ENCODE peak calls at places on chromosomes 12 and 14, in six cellular contexts. S is ascending aorta, A is progenitor cell of endocrine pancreas, O is WTC11, C is PC-3, E is AG04450. Q is an unnamed sample.

GRCh38 chr12:52149651-52150241 is 42.1 kb downstream of the KRT80 start:
- DNase-seq in O (no peak), E (no peak), S (no peak), C (no peak), A (no peak), Q (no peak)

GRCh38 chr12:32896438-32897275 is at the start of gene PKP2:
- DNase-seq in E (no peak), O (peak), S (no peak), A (peak), C (peak), Q (peak)

GRCh38 chr12:57086951-57087688 is 1.8 kb upstream of the NAB2 start:
- DNase-seq in O (peak), C (peak), A (peak), E (peak), S (peak), Q (peak)

GRCh38 chr12:131114942-131115584 is 161.4 kb downstream of the ADGRD1 start:
- DNase-seq in E (no peak), A (no peak), C (no peak), S (no peak), O (no peak), Q (no peak)

GRCh38 chr14:106277503-106277902 is 751.1 kb downstream of the TMEM121 start:
- DNase-seq in S (no peak), A (no peak), E (no peak), C (no peak), O (no peak), Q (no peak)

GRCh38 chr12:43029971-43030370 is 440.4 kb upstream of the PRICKLE1 start:
- DNase-seq in S (no peak), O (no peak), C (peak), E (no peak), A (no peak), Q (no peak)

GRCh38 chr14:81990312-81990761 is 456.7 kb upstream of the SEL1L start:
- DNase-seq in A (peak), E (peak), O (peak), S (peak), C (peak), Q (peak)

GRCh38 chr12:55847603-55848329 is 5.0 kb upstream of the MMP19 start:
- DNase-seq in C (peak), E (peak), S (peak), A (no peak), O (no peak), Q (peak)

GRCh38 chr14:36617824-36618223 is 35.4 kb upstream of the NKX2-8 start:
- DNase-seq in C (no peak), S (no peak), A (no peak), O (no peak), E (no peak), Q (peak)

GRCh38 chr12:52506858-52507715 is 13.1 kb downstream of the KRT5 start:
- DNase-seq in O (no peak), A (no peak), C (peak), S (no peak), E (peak), Q (no peak)

GRCh38 chr12:76091245-76091757 is 6.8 kb upstream of the NAP1L1 start:
- DNase-seq in E (no peak), O (no peak), S (no peak), A (no peak), C (no peak), Q (no peak)

GRCh38 chr14:23117371-23118020 is 1.6 kb downstream of the CEBPE start:
- DNase-seq in O (no peak), E (no peak), A (no peak), S (no peak), C (no peak), Q (no peak)

GRCh38 chr12:6032726-6033125 is 87.7 kb upstream of the ANO2 start:
- DNase-seq in S (no peak), O (no peak), C (no peak), E (no peak), A (no peak), Q (no peak)

GRCh38 chr14:53696217-53696965 is 260.2 kb downstream of the BMP4 start:
- DNase-seq in E (no peak), O (no peak), C (peak), A (no peak), S (no peak), Q (no peak)

GRCh38 chr14:105894125-105894977 is 368.0 kb downstream of the TMEM121 start:
- DNase-seq in A (no peak), E (no peak), C (no peak), S (peak), O (peak), Q (no peak)

GRCh38 chr14:36221097-36221496 is 44.6 kb upstream of the PTCSC3 start:
- DNase-seq in O (no peak), A (no peak), E (no peak), C (no peak), S (no peak), Q (no peak)

GRCh38 chr14:54786816-54787215 is 115.8 kb downstream of the GCH1 start:
- DNase-seq in O (no peak), C (no peak), S (peak), E (no peak), A (no peak), Q (no peak)

GRCh38 chr14:101781240-101782061 is 19.9 kb downstream of the PPP2R5C start:
- DNase-seq in S (no peak), C (no peak), E (no peak), A (no peak), O (no peak), Q (peak)

GRCh38 chr12:26471560-26471959 is 276.2 kb downstream of the SSPN start:
- DNase-seq in S (no peak), C (peak), E (no peak), O (no peak), A (no peak), Q (no peak)

GRCh38 chr12:95836630-95837239 is 22.0 kb upstream of the SNRPF start:
- DNase-seq in S (no peak), C (peak), O (no peak), A (no peak), E (no peak), Q (no peak)

GRCh38 chr14:62914025-62914424 is 131.2 kb downstream of the KCNH5 start:
- DNase-seq in S (no peak), A (no peak), C (no peak), E (peak), O (no peak), Q (no peak)

GRCh38 chr12:54141534-54142475 is 47.0 kb downstream of the SMUG1 start:
- DNase-seq in C (no peak), O (no peak), E (no peak), A (no peak), S (peak), Q (no peak)

GRCh38 chr14:104135904-104136471 is 2.4 kb upstream of the KIF26A start:
- DNase-seq in E (no peak), O (peak), A (no peak), S (peak), C (no peak), Q (peak)

GRCh38 chr12:3630111-3630510 is 122.8 kb downstream of the CRACR2A start:
- DNase-seq in O (no peak), C (no peak), S (no peak), A (no peak), E (no peak), Q (no peak)

GRCh38 chr12:58159941-58160340 is 218.6 kb downstream of the ATP23 start:
- DNase-seq in C (no peak), O (no peak), S (no peak), E (no peak), A (no peak), Q (no peak)

GRCh38 chr14:50756300-50756699 is 74.7 kb downstream of the NIN start:
- DNase-seq in S (no peak), E (no peak), O (no peak), C (no peak), A (no peak), Q (no peak)

GRCh38 chr14:103892247-103892646 is 36.0 kb upstream of the TDRD9 start:
- DNase-seq in E (no peak), C (no peak), A (no peak), S (no peak), O (no peak), Q (no peak)

GRCh38 chr14:68143341-68143807 is 323.8 kb downstream of the RAD51B start:
- DNase-seq in O (no peak), C (peak), A (no peak), S (peak), E (no peak), Q (no peak)

GRCh38 chr12:127191124-127191523 is 1075.8 kb upstream of the TMEM132C start:
- DNase-seq in A (no peak), S (no peak), O (no peak), C (peak), E (peak), Q (no peak)

GRCh38 chr12:49187184-49187583 is 1.7 kb downstream of the TUBA1A start:
- DNase-seq in O (no peak), C (no peak), S (peak), E (no peak), A (no peak), Q (no peak)

GRCh38 chr12:109309441-109310246 is 560 bp upstream of the FOXN4 start:
- DNase-seq in E (no peak), C (no peak), A (peak), O (peak), S (no peak), Q (peak)

GRCh38 chr12:101743724-101744472 is 4.6 kb upstream of the SYCP3 start:
- DNase-seq in A (no peak), S (no peak), C (no peak), O (no peak), E (no peak), Q (no peak)

GRCh38 chr12:46084666-46085631 is 94.6 kb upstream of the SCAF11 start:
- DNase-seq in S (no peak), O (no peak), E (no peak), A (no peak), C (no peak), Q (no peak)

GRCh38 chr12:114668151-114668891 is 15.7 kb downstream of the TBX3 start:
- DNase-seq in E (no peak), O (peak), A (peak), S (peak), C (peak), Q (peak)

GRCh38 chr14:74260525-74261233 is 21.4 kb downstream of the VSX2 start:
- DNase-seq in O (no peak), S (no peak), C (no peak), A (no peak), E (no peak), Q (no peak)

GRCh38 chr12:70052931-70053497 is 190.2 kb upstream of the CNOT2 start:
- DNase-seq in O (no peak), C (peak), S (peak), E (no peak), A (no peak), Q (no peak)

GRCh38 chr12:49121047-49121696 is 10.0 kb downstream of the TUBA1B start:
- DNase-seq in A (no peak), C (peak), O (peak), E (no peak), S (no peak), Q (peak)

GRCh38 chr12:122265931-122266771 is at the start of gene VPS33A:
- DNase-seq in C (peak), E (peak), S (peak), A (peak), O (peak), Q (peak)
- TF ChIP-seq CTCF in C (no peak), E (no peak), S (no peak), A (no peak), O (no peak), Q (no peak)

GRCh38 chr12:113002155-113002554 is 23.8 kb downstream of the OAS2 start:
- DNase-seq in S (peak), A (no peak), E (no peak), C (no peak), O (no peak), Q (no peak)
- TF ChIP-seq CTCF in S (no peak), A (peak), E (peak), C (no peak), O (no peak), Q (no peak)

DNA sequence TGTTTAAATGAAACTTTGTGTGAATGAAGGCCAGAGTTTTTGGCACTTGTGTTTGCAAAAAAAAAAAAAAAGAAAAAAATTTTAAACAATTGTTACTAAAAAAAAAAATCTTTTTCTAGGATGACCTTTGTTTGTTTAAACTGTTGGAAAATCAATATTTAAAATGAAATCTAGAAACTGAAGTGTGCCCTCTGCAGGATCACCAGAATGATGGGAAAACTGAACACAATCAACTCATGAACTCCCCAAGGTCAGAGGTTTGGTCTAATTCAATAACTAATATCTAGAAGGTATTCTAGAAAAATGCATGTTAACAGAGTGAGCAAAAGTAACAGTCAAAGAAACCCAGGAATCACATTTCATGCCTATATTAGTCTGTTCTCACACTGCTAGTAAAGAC is 448.9 kb downstream of the FLRT2 start:
- DNase-seq in A (no peak), C (no peak), S (no peak), E (no peak), O (no peak), Q (no peak)
- TF ChIP-seq CTCF in A (peak), C (peak), S (no peak), E (no peak), O (no peak), Q (no peak)

GRCh38 chr14:51922624-51923023 is 62.2 kb downstream of the GNG2 start:
- DNase-seq in A (no peak), E (no peak), O (no peak), S (no peak), C (no peak), Q (peak)

GRCh38 chr14:51921026-51921425 is 60.6 kb downstream of the GNG2 start:
- DNase-seq in O (no peak), E (no peak), S (no peak), C (no peak), A (no peak), Q (no peak)

GRCh38 chr14:51912112-51912786 is 51.8 kb downstream of the GNG2 start:
- DNase-seq in C (no peak), E (no peak), O (no peak), S (no peak), A (no peak), Q (no peak)

GRCh38 chr14:51914310-51914709 is 53.9 kb downstream of the GNG2 start:
- DNase-seq in E (no peak), S (no peak), C (no peak), O (no peak), A (no peak), Q (no peak)

DNA sequence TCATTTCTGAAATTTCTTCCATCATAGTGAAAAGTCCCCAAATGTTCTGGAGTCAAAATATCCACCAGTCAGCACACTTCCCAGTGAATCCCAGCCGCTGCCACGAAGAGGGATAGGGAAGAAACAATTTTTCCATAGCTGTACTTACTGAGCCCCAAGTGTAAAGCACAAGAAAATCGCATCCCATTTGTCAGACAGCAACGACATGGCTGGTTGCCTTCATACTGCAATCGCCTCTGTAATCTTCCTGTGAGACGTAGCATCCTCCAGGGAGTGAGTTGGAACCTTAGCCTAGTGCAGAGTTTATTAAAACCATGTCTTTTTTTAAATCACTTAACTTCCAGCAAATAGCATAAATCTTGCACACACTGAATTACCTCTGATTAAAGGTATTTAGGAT is 56.8 kb downstream of the GNG2 start:
- DNase-seq in O (no peak), C (no peak), A (no peak), S (no peak), E (no peak), Q (no peak)
- TF ChIP-seq CTCF in O (no peak), C (no peak), A (no peak), S (no peak), E (no peak), Q (no peak)

GRCh38 chr14:31420319-31421081 is at the start of gene HEATR5A:
- DNase-seq in E (peak), O (peak), A (peak), C (peak), S (peak), Q (peak)
- TF ChIP-seq CTCF in E (peak), O (no peak), A (peak), C (peak), S (peak), Q (no peak)

DNA sequence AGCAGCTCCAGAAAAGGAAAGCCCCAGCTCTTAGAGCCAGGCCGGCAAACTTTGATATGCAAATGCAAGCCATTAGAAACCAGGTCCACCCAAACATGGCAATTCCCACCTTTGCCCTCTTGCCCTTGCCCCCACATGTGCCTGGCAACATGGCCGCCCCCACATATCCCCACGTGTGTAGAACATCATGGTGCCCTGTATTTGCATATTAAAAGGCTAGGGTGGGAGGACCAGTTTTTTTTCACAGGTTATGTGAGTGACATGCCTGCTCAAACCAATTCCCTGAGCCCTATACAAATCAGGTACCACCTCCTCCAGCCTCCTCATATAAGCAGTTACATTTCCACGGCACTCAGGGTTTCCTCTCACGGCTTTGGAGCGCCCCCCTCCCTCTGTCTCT is 6.1 kb upstream of the ALDH1L2 start:
- DNase-seq in O (peak), S (no peak), A (no peak), E (no peak), C (no peak), Q (no peak)
- TF ChIP-seq CTCF in O (no peak), S (no peak), A (no peak), E (no peak), C (no peak), Q (no peak)

Q was measured in nephron progenitor cell.